ENCODE peak calls at places on chromosome X, in six cellular contexts. V, N, E, I, U and K are unnamed samples.

GRCh38 chrX:45517090-45517973 is 316.7 kb upstream of the DIPK2B start:
- DNase-seq in N (no peak), I (peak), E (peak), U (no peak), V (no peak), K (peak)

GRCh38 chrX:87017210-87017609 is 500.4 kb upstream of the KLHL4 start:
- DNase-seq in I (no peak), E (no peak), U (no peak), N (no peak), V (no peak), K (no peak)

GRCh38 chrX:11629593-11630211 is 36.0 kb downstream of the ARHGAP6 start:
- DNase-seq in I (peak), N (peak), E (no peak), U (peak), V (no peak), K (peak)

GRCh38 chrX:153662266-153662665 is 11.3 kb downstream of the PNCK start:
- DNase-seq in N (peak), V (peak), U (peak), E (peak), I (no peak), K (no peak)

GRCh38 chrX:154020500-154021115 is 906 bp upstream of the IRAK1 start:
- DNase-seq in N (no peak), V (no peak), E (no peak), I (no peak), U (no peak), K (no peak)

GRCh38 chrX:24019448-24019847 is 7.5 kb downstream of the KLHL15 start:
- DNase-seq in E (no peak), N (no peak), V (no peak), I (no peak), U (no peak), K (no peak)

GRCh38 chrX:24760601-24761000 is 66.9 kb downstream of the POLA1 start:
- DNase-seq in E (no peak), I (peak), V (no peak), N (no peak), U (no peak), K (no peak)

GRCh38 chrX:135396109-135396508 is 25.6 kb upstream of the SMIM10L2A start:
- DNase-seq in E (peak), N (no peak), V (no peak), U (no peak), I (peak), K (peak)

GRCh38 chrX:154123241-154124219 is 20.5 kb upstream of the OPN1LW start:
- DNase-seq in U (no peak), I (no peak), E (peak), V (peak), N (peak), K (no peak)

GRCh38 chrX:41317487-41318208 is 16.3 kb upstream of the DDX3X start:
- DNase-seq in V (no peak), U (no peak), E (no peak), N (no peak), I (no peak), K (no peak)

GRCh38 chrX:9656277-9656676 is 109.4 kb downstream of the GPR143 start:
- DNase-seq in E (no peak), V (no peak), U (no peak), I (no peak), N (no peak), K (no peak)

GRCh38 chrX:24340501-24340900 is 19.9 kb upstream of the SUPT20HL1 start:
- DNase-seq in U (no peak), N (no peak), V (no peak), E (no peak), I (no peak), K (no peak)

GRCh38 chrX:72142094-72142843 is 10.6 kb upstream of the RTL5 start:
- DNase-seq in U (no peak), N (no peak), I (peak), V (no peak), E (no peak), K (no peak)

GRCh38 chrX:40671126-40671525 is 23.8 kb upstream of the CXorf38 start:
- DNase-seq in V (no peak), N (no peak), I (peak), U (no peak), E (no peak), K (no peak)

GRCh38 chrX:129738466-129739308 is at the start of gene XPNPEP2:
- DNase-seq in E (no peak), V (no peak), U (peak), N (no peak), I (no peak), K (no peak)

GRCh38 chrX:68490644-68491043 is 8.2 kb upstream of the YIPF6 start:
- DNase-seq in V (no peak), E (peak), I (no peak), U (no peak), N (no peak), K (peak)

GRCh38 chrX:153032397-153033118 is 23.7 kb upstream of the PNMA3 start:
- DNase-seq in E (peak), U (peak), N (peak), V (peak), I (peak), K (peak)

GRCh38 chrX:132958086-132958703 is at the start of gene HS6ST2:
- DNase-seq in U (peak), I (no peak), V (no peak), E (peak), N (no peak), K (no peak)

GRCh38 chrX:130025256-130025655 is 42.8 kb downstream of the BCORL1 start:
- DNase-seq in V (no peak), N (no peak), I (no peak), U (no peak), E (no peak), K (no peak)

GRCh38 chrX:118347131-118347530 is 1.2 kb downstream of the WDR44 start:
- DNase-seq in E (peak), I (peak), N (no peak), U (no peak), V (no peak), K (peak)

GRCh38 chrX:1086444-1087409 is 125.7 kb downstream of the CRLF2 start:
- DNase-seq in E (no peak), U (no peak), V (no peak), N (no peak), I (no peak), K (peak)

GRCh38 chrX:132822634-132823012 is 135.8 kb downstream of the HS6ST2 start:
- DNase-seq in I (no peak), V (no peak), U (no peak), E (no peak), N (no peak), K (no peak)

GRCh38 chrX:13376857-13377441 is 57.1 kb upstream of the ATXN3L start:
- DNase-seq in U (no peak), E (no peak), V (no peak), N (no peak), I (peak), K (peak)

GRCh38 chrX:6053126-6053625 is 175.5 kb downstream of the NLGN4X start:
- DNase-seq in V (no peak), E (no peak), U (no peak), I (no peak), N (no peak), K (no peak)

GRCh38 chrX:99301990-99302389 is 1108.1 kb downstream of the PCDH19 start:
- DNase-seq in I (no peak), U (no peak), E (no peak), V (no peak), N (no peak), K (no peak)

GRCh38 chrX:11533211-11533651 is 132.5 kb downstream of the ARHGAP6 start:
- DNase-seq in E (peak), U (no peak), I (peak), V (no peak), N (no peak), K (peak)

GRCh38 chrX:153772608-153773217 is 8.1 kb upstream of the SRPK3 start:
- DNase-seq in U (peak), V (no peak), N (no peak), E (no peak), I (no peak), K (no peak)

GRCh38 chrX:53088136-53088974 is 5.6 kb upstream of the KANTR start:
- DNase-seq in U (peak), E (peak), I (peak), V (peak), N (peak), K (peak)

GRCh38 chrX:47815901-47816845 is 20.5 kb upstream of the ZNF81 start:
- DNase-seq in V (no peak), N (no peak), E (peak), I (peak), U (no peak), K (peak)

GRCh38 chrX:74371823-74372222 is 49.5 kb upstream of the SLC16A2 start:
- DNase-seq in U (no peak), E (no peak), N (no peak), V (no peak), I (peak), K (no peak)

GRCh38 chrX:9534686-9535085 is 69.8 kb downstream of the TBL1X start:
- DNase-seq in E (no peak), V (no peak), U (no peak), I (peak), N (no peak), K (no peak)

GRCh38 chrX:78378476-78379115 is 51.2 kb upstream of the CYSLTR1 start:
- DNase-seq in U (no peak), E (no peak), N (peak), V (no peak), I (no peak), K (no peak)

GRCh38 chrX:44570524-44570923 is 27.9 kb upstream of the FUNDC1 start:
- DNase-seq in E (no peak), V (no peak), I (peak), U (no peak), N (no peak), K (peak)

GRCh38 chrX:140504371-140505324 is at the start of gene SOX3:
- DNase-seq in E (no peak), N (no peak), V (no peak), I (no peak), U (no peak), K (no peak)

GRCh38 chrX:140507982-140508305 is 3.1 kb upstream of the SOX3 start:
- DNase-seq in N (peak), I (no peak), E (no peak), U (no peak), V (no peak), K (no peak)

GRCh38 chrX:140503714-140504351 is 1.0 kb downstream of the SOX3 start:
- DNase-seq in U (no peak), I (peak), N (no peak), V (no peak), E (peak), K (no peak)

GRCh38 chrX:140507223-140507981 is 2.5 kb upstream of the SOX3 start:
- DNase-seq in V (no peak), E (no peak), I (no peak), U (no peak), N (no peak), K (peak)

GRCh38 chrX:140505421-140506337 is 810 bp upstream of the SOX3 start:
- DNase-seq in N (no peak), U (no peak), I (no peak), V (no peak), E (no peak), K (no peak)
- H3K4me3 ChIP-seq in N (no peak), U (no peak), I (no peak), V (no peak), E (no peak), K (no peak)

GRCh38 chrX:73213734-73214133 is 917 bp downstream of the NAP1L2 start:
- DNase-seq in V (no peak), E (no peak), I (no peak), N (no peak), U (no peak), K (peak)

GRCh38 chrX:73214366-73215094 is at the start of gene NAP1L2:
- DNase-seq in U (peak), N (peak), E (peak), V (peak), I (peak), K (peak)

DNA sequence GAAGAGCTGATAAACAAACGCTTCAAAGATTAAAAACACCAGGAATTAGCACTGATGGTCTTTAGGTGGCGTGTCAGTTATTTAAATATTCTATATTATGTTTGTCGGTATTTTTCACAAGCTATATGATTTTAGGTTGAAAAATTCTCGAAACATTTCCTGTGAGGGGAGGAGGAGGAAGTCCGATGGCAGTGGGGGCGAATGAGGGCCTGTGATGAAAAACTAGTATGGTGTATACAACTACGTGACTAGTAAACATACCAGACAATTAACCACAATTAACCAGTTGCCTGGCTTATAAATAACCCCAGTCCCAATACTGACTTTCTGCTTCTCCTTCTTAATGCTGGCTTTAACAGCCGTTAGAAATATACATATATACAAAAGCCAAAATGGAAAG is 612 bp upstream of the NAP1L2 start:
- DNase-seq in N (no peak), U (no peak), E (no peak), I (no peak), V (no peak), K (no peak)
- H3K4me3 ChIP-seq in N (peak), U (peak), E (no peak), I (peak), V (peak), K (peak)

DNA sequence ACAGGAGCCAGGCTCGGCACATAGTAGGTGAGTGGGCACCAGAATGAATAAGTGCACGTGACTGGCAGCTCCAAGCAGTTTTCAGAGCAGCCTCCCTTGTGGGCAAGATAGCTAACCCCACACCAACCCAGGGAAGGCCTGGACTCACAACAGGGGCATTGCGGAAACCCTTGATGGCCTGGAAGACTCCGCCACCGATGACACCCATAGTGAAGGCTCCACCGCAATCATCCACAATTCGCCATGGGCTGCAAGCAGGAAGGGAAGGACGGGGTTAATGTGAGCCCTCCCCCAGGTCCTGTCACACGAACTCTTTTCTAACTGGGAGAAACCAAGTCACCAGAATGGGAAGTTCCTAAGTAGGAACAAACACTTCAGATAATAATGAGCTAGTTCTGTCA is 957 bp downstream of the TIMM17B start:
- DNase-seq in N (no peak), I (peak), E (no peak), U (peak), V (no peak), K (no peak)
- H3K4me3 ChIP-seq in N (peak), I (peak), E (peak), U (peak), V (peak), K (peak)

DNA sequence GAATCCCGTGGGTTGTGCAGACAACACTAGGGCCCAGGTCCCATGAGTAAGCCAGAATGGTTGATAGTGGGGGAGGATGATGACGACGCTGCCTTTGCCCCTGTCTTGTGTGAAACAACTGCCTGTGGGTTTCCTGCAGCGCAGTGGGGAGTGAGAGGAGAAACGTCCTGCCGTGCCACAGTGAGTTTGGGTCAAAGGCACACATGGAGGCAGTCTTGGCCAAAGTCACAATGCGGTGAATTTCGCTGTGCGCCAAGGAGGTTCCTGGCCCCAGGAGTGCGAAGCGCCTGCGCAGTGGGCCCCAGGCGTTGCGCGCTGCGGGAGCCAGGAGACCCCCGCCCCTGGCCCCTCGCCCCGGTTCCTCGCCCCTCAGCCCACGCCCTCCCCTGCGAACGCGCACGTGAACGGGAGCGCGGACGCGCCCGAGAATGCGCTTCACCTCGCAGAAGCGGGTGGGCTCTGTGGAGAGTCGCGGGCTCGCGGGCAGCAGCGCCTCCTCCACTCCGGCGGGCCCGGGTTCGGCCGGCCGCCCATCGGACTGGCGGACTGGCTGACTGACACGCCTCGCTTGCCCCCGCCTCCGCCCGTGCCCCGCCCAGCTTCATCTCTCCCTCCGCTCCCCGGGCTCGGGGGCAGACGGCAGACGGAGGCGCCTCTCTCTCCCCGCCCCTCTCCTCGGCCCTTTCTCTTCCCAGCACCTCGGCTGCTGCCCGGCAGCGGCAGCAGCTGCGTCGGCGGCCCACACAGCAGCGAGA is at the start of gene NUDT10:
- DNase-seq in E (peak), U (peak), N (peak), I (peak), V (no peak), K (peak)
- H3K4me3 ChIP-seq in E (peak), U (peak), N (peak), I (peak), V (peak), K (peak)

GRCh38 chrX:98289726-98290125 is 1406.0 kb downstream of the RPA4 start:
- DNase-seq in U (no peak), I (no peak), N (no peak), E (no peak), V (no peak), K (no peak)
- H3K4me3 ChIP-seq in U (no peak), I (no peak), N (no peak), E (no peak), V (no peak), K (no peak)

DNA sequence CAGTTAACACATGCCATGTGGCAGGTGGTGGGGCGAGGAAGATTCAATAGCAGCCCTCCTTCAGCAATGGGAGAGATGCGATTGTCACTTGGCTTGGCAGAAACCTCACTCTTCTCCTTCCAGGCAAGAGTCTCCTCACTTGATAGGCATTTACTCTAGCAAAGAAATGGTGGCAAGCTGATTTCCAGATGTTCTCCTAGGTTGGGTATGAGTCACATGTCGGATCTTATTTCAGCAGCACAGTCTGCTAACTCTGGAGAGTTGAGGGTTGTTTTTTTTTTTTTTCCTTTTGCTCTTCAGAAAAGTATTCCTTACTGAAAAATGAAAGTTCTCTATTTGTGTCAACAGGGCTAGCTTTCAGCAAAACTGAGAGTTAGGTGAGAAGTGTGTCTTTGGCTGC is 119.5 kb upstream of the CHRDL1 start:
- DNase-seq in E (no peak), N (no peak), U (no peak), V (no peak), I (peak), K (peak)
- H3K4me3 ChIP-seq in E (no peak), N (no peak), U (no peak), V (no peak), I (no peak), K (no peak)

DNA sequence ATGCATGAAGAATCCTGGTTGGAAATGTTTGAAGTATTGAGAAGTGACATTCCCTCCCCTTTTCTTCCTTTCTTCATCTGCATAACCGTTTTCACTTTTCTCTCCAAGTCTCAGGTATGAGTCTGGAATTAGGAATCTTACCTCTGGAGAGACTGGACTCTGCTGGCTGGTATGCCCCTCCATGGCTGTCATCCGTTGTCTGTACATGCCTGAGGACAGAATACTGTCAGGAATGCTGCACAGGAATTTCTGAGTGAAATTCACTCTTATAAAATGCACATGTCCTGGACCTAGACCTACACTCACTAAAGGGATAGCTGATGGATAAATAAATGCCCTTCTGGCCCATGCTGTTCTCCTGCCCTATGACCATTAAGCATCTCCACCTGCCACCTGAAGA is 179.5 kb downstream of the MSN start:
- DNase-seq in U (no peak), V (no peak), E (no peak), I (no peak), N (no peak), K (no peak)
- H3K4me3 ChIP-seq in U (no peak), V (no peak), E (no peak), I (no peak), N (no peak), K (no peak)

DNA sequence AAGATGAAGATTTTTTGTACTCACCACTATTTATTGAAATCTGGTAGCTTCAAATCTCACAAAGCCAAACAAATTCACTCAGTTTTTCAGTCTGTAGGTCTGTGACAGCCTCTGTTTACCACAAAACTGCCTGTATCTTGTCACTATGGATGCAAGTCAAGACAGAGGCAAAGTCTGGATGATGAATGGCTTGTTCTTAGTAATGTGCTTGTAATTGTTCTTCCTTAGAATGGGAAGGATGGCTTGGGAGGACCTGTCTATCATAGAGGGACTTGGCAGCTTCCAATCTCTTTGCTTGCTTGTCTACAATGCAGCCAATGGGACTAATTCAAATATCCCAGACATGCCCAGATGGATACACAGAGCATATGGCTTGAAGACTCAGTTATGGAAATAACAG is 141.2 kb upstream of the SCML1 start:
- DNase-seq in E (peak), U (no peak), V (no peak), I (peak), N (no peak), K (peak)
- H3K4me3 ChIP-seq in E (no peak), U (no peak), V (no peak), I (no peak), N (no peak), K (no peak)

GRCh38 chrX:115234220-115234557 is 293 bp upstream of the LRCH2 start:
- DNase-seq in U (no peak), N (no peak), I (peak), E (no peak), V (no peak), K (no peak)
- H3K4me3 ChIP-seq in U (peak), N (peak), I (peak), E (peak), V (no peak), K (no peak)